ENCODE peak calls at places on chromosomes 6 and 20, in five cellular contexts. O is cardiac fibroblast, S is T-helper 1 cell, V is brain microvascular endothelial cell, N is occipital lobe. Q is an unnamed sample.

GRCh38 chr20:35303735-35304431 is 11.7 kb upstream of the FAM83C start:
- DNase-seq in N (peak; percentile 60), O (peak; percentile 96), V (peak; percentile 90), S (peak; percentile 54), Q (peak; percentile 92)

GRCh38 chr6:31822038-31822821 is 5.3 kb upstream of the HSPA1B start:
- DNase-seq in S (peak; percentile 27), N (peak; percentile 70), V (peak; percentile 53), O (peak; percentile 91), Q (peak; percentile 92)

GRCh38 chr6:167113935-167114910 is 8.7 kb upstream of the CCR6 start:
- DNase-seq in V (no peak), O (no peak), S (no peak), N (no peak), Q (no peak)

GRCh38 chr6:40369891-40370290 is 217.3 kb downstream of the LRFN2 start:
- DNase-seq in S (no peak), O (no peak), N (no peak), V (no peak), Q (no peak)

GRCh38 chr6:166834049-166834448 is 122.3 kb downstream of the RNASET2 start:
- DNase-seq in O (no peak), N (no peak), V (no peak), S (no peak), Q (no peak)

GRCh38 chr6:108944707-108945685 is 96.8 kb downstream of the ARMC2 start:
- DNase-seq in N (no peak), V (peak; percentile 79), S (no peak), O (peak; percentile 94), Q (peak; percentile 96)

GRCh38 chr6:150835620-150836019 is 29.9 kb upstream of the MTHFD1L start:
- DNase-seq in S (no peak), O (no peak), N (no peak), V (no peak), Q (no peak)

GRCh38 chr20:25867776-25868649 is 171.4 kb upstream of the ZNF337 start:
- DNase-seq in O (peak; percentile 79), V (peak; percentile 77), S (peak; percentile 48), N (peak; percentile 87), Q (peak; percentile 43)

GRCh38 chr20:31680286-31681127 is 42.2 kb downstream of the BCL2L1 start:
- DNase-seq in S (no peak), N (no peak), V (no peak), O (no peak), Q (no peak)

GRCh38 chr6:149915970-149916865 is 6.7 kb downstream of the RAET1G start:
- DNase-seq in O (no peak), S (no peak), N (no peak), V (no peak), Q (no peak)

GRCh38 chr20:51412333-51412761 is 130.2 kb downstream of the NFATC2 start:
- DNase-seq in O (peak; percentile 9), V (peak; percentile 53), S (no peak), N (peak; percentile 11), Q (peak; percentile 50)

GRCh38 chr6:13445005-13445743 is 42.2 kb downstream of the GFOD1 start:
- DNase-seq in O (peak; percentile 61), S (no peak), N (peak; percentile 52), V (peak; percentile 27), Q (peak; percentile 63)

GRCh38 chr6:35238843-35239289 is 20.7 kb upstream of the ZNF76 start:
- DNase-seq in N (no peak), S (no peak), V (no peak), O (no peak), Q (no peak)

GRCh38 chr6:87155920-87156600 is 695 bp downstream of the ZNF292 start:
- DNase-seq in O (peak; percentile 52), S (peak; percentile 29), V (peak; percentile 66), N (peak; percentile 68), Q (peak; percentile 59)

GRCh38 chr20:36988494-36988966 is 37.0 kb upstream of the SAMHD1 start:
- DNase-seq in O (peak; percentile 80), V (peak; percentile 34), S (no peak), N (no peak), Q (peak; percentile 22)

GRCh38 chr20:35398660-35399144 is 13.1 kb downstream of the UQCC1 start:
- DNase-seq in S (no peak), V (no peak), O (peak; percentile 73), N (no peak), Q (peak; percentile 62)

Q was measured in fibroblast of lung.